ENCODE peak calls at places on chromosomes 13 and 19, in six cellular contexts. W, N, F, P, A and S are unnamed samples.

GRCh38 chr13:30394798-30395191 is 27.5 kb upstream of the UBE2L5 start:
- DNase-seq in P (no peak), F (no peak), A (peak; percentile 36), W (peak; percentile 16), N (no peak), S (no peak)

GRCh38 chr19:307111-307531 is 15.9 kb upstream of the PLPP2 start:
- DNase-seq in W (no peak), A (no peak), N (no peak), P (no peak), F (no peak), S (no peak)

GRCh38 chr19:49440439-49441209 is 703 bp downstream of the SLC17A7 start:
- DNase-seq in N (no peak), P (no peak), F (no peak), A (no peak), W (no peak), S (no peak)

GRCh38 chr19:51810228-51810627 is 15.3 kb downstream of the FPR3 start:
- DNase-seq in A (no peak), P (peak; percentile 27), W (no peak), N (no peak), F (no peak), S (no peak)

GRCh38 chr13:35092251-35092650 is 150.2 kb downstream of the NBEA start:
- DNase-seq in F (no peak), A (no peak), P (no peak), W (no peak), N (no peak), S (no peak)

GRCh38 chr19:54207908-54208783 is 7.5 kb downstream of the RPS9 start:
- DNase-seq in A (peak; percentile 99), F (peak; percentile 88), W (no peak), P (no peak), N (peak; percentile 100), S (no peak)

GRCh38 chr19:13872695-13873389 is 4.1 kb upstream of the NANOS3 start:
- DNase-seq in N (no peak), P (peak; percentile 95), F (no peak), W (no peak), A (no peak), S (no peak)

GRCh38 chr13:84130739-84131138 is 248.5 kb upstream of the SLITRK1 start:
- DNase-seq in N (no peak), P (no peak), F (no peak), A (no peak), W (no peak), S (no peak)

GRCh38 chr19:2324220-2324948 is 4.0 kb downstream of the LSM7 start:
- DNase-seq in N (no peak), A (no peak), F (no peak), P (no peak), W (no peak), S (no peak)
- H3K27ac ChIP-seq in N (no peak overlapping the region), A (no peak overlapping the region), F (no peak overlapping the region), P (no peak overlapping the region), W (no peak overlapping the region), S (no peak overlapping the region)

GRCh38 chr13:99979453-99980200 is 2.0 kb upstream of the ZIC2 start:
- DNase-seq in F (no peak), N (no peak), A (no peak), W (no peak), P (peak; percentile 87), S (no peak)
- H3K27me3 ChIP-seq in F (peaks cover 100% of the 10 kb centered on the region), N (peaks cover 97% of the 10 kb centered on the region), A (peaks cover 80% of the 10 kb centered on the region), W (peaks cover 58% of the 10 kb centered on the region), P (peaks cover 68% of the 10 kb centered on the region), S (peaks cover 62% of the 10 kb centered on the region)

DNA sequence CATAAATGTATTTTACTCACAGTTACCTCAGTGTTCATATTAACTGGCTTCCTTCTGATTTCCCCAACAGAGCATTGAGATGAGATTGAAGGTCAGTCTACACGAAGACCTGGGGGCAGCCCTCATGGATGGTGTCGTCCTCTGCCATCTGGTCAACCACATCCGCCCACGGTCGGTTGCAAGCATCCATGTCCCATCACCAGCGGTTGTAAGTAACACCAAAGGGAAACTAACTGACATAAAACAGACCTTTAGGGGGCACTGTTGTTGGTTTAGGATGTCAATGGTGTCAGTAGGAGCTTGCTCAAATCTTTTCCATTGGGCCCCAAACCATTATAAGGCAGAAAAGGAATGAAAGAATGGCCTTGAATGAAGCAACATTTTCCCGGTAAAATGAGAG is 68.2 kb downstream of the ESD start:
- DNase-seq in N (no peak), P (peak; percentile 78), W (peak; percentile 8), A (peak; percentile 5), F (no peak), S (no peak)
- TF ChIP-seq CTCF in N (no peak), P (peak; percentile 65), W (no peak), A (no peak), F (peak; percentile 12), S (no peak)

GRCh38 chr13:77222000-77222690 is 104.7 kb downstream of the MYCBP2 start:
- DNase-seq in A (no peak), F (no peak), W (no peak), N (no peak), P (no peak), S (no peak)
- H3K27ac ChIP-seq in A (no peak overlapping the region), F (no peak overlapping the region), W (no peak overlapping the region), N (no peak overlapping the region), P (no peak overlapping the region), S (no peak overlapping the region)

GRCh38 chr13:37735293-37735692 is 134.3 kb downstream of the TRPC4 start:
- DNase-seq in W (no peak), N (no peak), A (no peak), F (no peak), P (no peak), S (no peak)
- H3K27me3 ChIP-seq in W (peaks cover 6% of the 10 kb centered on the region), N (no peaks in the 10 kb centered on the region), A (no peaks in the 10 kb centered on the region), F (no peaks in the 10 kb centered on the region), P (no peaks in the 10 kb centered on the region), S (no peaks in the 10 kb centered on the region)

DNA sequence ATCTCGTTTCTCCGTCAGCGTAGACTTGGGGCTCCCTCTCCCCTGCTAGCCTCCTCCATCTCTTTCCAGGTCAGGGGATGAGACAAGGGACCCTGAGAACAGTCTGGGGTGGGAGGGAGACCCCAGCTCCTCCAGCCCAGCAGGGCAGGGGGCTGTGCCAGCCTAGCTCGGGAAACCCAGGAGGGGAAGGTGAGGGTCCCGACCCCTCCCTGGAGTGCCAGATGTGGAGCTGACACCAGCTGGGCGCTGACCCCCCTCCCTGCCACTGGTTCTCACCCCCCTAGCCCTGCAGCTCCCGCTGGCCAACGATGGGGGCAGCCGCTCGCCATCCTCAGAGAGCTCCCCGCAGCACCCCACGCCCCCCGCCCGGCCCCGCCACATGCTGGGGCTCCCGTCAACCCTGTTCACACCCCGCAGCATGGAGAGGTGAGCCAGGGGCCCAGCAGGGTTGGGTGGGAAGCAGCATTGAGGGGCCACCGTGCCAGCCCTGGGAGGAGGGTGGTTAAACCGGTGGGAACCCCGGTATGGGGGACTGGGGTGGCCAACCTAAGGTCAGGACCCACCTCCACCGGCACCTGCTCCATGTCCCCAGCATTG is 5.1 kb upstream of the TGFBR3L start:
- DNase-seq in N (no peak), W (no peak), F (peak; percentile 40), A (no peak), P (no peak), S (no peak)
- TF ChIP-seq CTCF in N (no peak), W (no peak), F (no peak), A (no peak), P (no peak), S (no peak)